ENCODE peak calls at places on chromosomes 12 and 14, in eight cellular contexts. G, E, J, F, B, H, A and P are unnamed samples.

GRCh38 chr12:105279460-105280056 is 43.6 kb upstream of the APPL2 start:
- DNase-seq in A (no peak), J (no peak), G (peak; percentile 5), B (no peak), H (no peak), E (no peak), F (peak; percentile 21), P (no peak)

GRCh38 chr12:59723520-59723919 is 127.7 kb downstream of the SLC16A7 start:
- DNase-seq in G (no peak), A (no peak), E (no peak), B (no peak), J (no peak), F (no peak), H (no peak), P (no peak)

GRCh38 chr12:88870000-88870737 is 289.9 kb upstream of the KITLG start:
- DNase-seq in B (no peak), F (no peak), E (no peak), G (no peak), J (no peak), H (no peak), A (no peak), P (no peak)

GRCh38 chr14:20578325-20578724 is 9.5 kb downstream of the RNASE11 start:
- DNase-seq in H (no peak), F (no peak), B (no peak), A (no peak), J (no peak), G (no peak), E (no peak), P (no peak)

GRCh38 chr12:48004039-48004940 is at the start of gene COL2A1:
- DNase-seq in F (no peak), G (no peak), A (no peak), J (no peak), H (peak; percentile 27), E (no peak), B (peak; percentile 35), P (no peak)

GRCh38 chr14:74395094-74395493 is 30.9 kb downstream of the SYNDIG1L start:
- DNase-seq in H (no peak), G (no peak), E (no peak), A (no peak), F (no peak), J (no peak), B (no peak), P (no peak)

GRCh38 chr12:29807125-29807524 is 23.4 kb upstream of the TMTC1 start:
- DNase-seq in E (no peak), F (peak; percentile 51), A (no peak), J (no peak), G (no peak), H (peak; percentile 84), B (no peak), P (no peak)

GRCh38 chr12:20557076-20557475 is 138.1 kb upstream of the SLCO1C1 start:
- DNase-seq in J (no peak), E (no peak), H (no peak), G (no peak), A (no peak), B (no peak), F (no peak), P (no peak)

GRCh38 chr12:6036509-6036908 is 88.0 kb downstream of the VWF start:
- DNase-seq in E (no peak), A (peak; percentile 21), H (no peak), B (no peak), F (no peak), J (no peak), G (no peak), P (no peak)

GRCh38 chr12:6034596-6034995 is 89.5 kb upstream of the ANO2 start:
- DNase-seq in F (no peak), E (no peak), H (no peak), B (no peak), G (no peak), A (peak; percentile 25), J (no peak), P (no peak)

GRCh38 chr12:6037459-6037858 is 87.0 kb downstream of the VWF start:
- DNase-seq in A (peak; percentile 61), B (no peak), H (no peak), G (no peak), F (no peak), E (no peak), J (no peak), P (no peak)

GRCh38 chr12:6039894-6040601 is 84.4 kb downstream of the VWF start:
- DNase-seq in J (peak; percentile 44), A (peak; percentile 69), F (peak; percentile 59), B (peak; percentile 72), G (peak; percentile 29), H (peak; percentile 74), E (no peak), P (no peak)

GRCh38 chr12:6038160-6038559 is 86.3 kb downstream of the VWF start:
- DNase-seq in H (peak; percentile 79), J (no peak), B (peak; percentile 77), A (peak; percentile 64), G (no peak), E (no peak), F (peak; percentile 78), P (no peak)
- TF ChIP-seq CTCF in H (peak; percentile 81), J (peak; percentile 18), B (peak; percentile 65), A (peak; percentile 6), G (peak; percentile 36), E (peak; percentile 66), F (peak; percentile 94), P (peak; percentile 55)

DNA sequence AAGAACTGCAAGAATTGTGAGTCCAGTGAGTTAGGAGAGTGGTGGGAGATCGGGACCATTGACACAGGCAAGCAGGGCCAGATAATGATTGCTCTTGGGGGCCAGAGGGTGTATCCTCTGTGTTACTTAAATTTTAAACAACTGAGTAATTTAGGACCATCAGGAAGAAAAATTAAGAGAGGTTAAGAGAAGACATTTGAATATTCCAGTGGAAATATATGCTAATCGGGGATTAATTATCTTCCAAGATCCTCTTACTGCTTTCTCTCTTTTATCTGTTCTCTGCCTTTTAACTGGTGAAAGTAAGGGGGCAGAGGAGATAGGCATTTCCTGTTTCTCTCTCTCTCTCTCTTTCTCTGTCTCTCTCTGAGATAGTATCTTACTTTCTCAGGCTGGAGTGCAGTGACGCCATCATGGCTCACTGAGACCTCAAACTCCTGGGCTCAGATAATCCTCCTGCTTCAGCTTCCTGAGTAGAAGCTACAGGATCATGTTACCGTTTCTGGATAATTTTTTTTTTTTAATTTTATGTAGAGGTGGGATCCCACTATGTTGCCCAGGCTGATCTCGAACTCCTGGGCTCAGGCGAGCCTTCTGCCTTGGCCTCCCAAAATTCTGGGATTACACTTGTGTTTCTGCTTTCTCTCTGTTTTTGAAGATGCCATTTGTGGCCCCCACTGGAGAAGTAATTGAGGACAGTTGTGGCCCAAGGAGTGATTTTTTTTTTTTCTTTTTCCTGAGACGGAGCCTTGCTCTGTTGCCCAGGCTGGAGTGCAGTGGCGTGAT is 85.1 kb downstream of the DIP2B start:
- DNase-seq in G (peak; percentile 4), H (peak; percentile 87), F (peak; percentile 92), J (no peak), E (no peak), B (no peak), A (no peak), P (no peak)
- H3K27ac ChIP-seq in G (no peak overlapping the region), H (peak overlapping the region; percentile 87), F (peak overlapping the region; percentile 53), J (no peak overlapping the region), E (no peak overlapping the region), B (no peak overlapping the region), A (no peak overlapping the region), P (peak overlapping the region; percentile 57)

GRCh38 chr12:103757248-103757647 is 83.8 kb downstream of the NT5DC3 start:
- DNase-seq in B (no peak), G (no peak), H (no peak), A (no peak), J (no peak), E (no peak), F (no peak), P (no peak)

GRCh38 chr12:103756443-103756842 is 84.6 kb downstream of the NT5DC3 start:
- DNase-seq in A (no peak), G (no peak), H (no peak), J (no peak), B (no peak), E (no peak), F (no peak), P (no peak)

GRCh38 chr12:103762473-103762872 is 78.6 kb downstream of the NT5DC3 start:
- DNase-seq in A (no peak), H (no peak), F (no peak), G (no peak), E (no peak), B (no peak), J (no peak), P (no peak)

GRCh38 chr12:103755425-103755824 is 85.6 kb downstream of the NT5DC3 start:
- DNase-seq in A (no peak), H (no peak), E (no peak), G (no peak), F (no peak), B (no peak), J (no peak), P (no peak)

GRCh38 chr12:103758310-103759089 is 82.5 kb downstream of the NT5DC3 start:
- DNase-seq in B (no peak), J (no peak), H (no peak), A (no peak), F (no peak), E (no peak), G (no peak), P (no peak)
- TF ChIP-seq CTCF in B (no peak), J (no peak), H (no peak), A (no peak), F (no peak), E (no peak), G (no peak), P (no peak)

GRCh38 chr12:76083761-76084276 is 666 bp downstream of the NAP1L1 start:
- DNase-seq in B (peak; percentile 75), A (peak; percentile 79), H (peak; percentile 65), J (peak; percentile 40), G (peak; percentile 74), E (peak; percentile 66), F (peak; percentile 49), P (peak; percentile 63)

GRCh38 chr12:76083246-76083735 is 1.2 kb downstream of the NAP1L1 start:
- DNase-seq in G (no peak), B (no peak), A (no peak), J (no peak), E (no peak), F (no peak), H (no peak), P (no peak)

GRCh38 chr12:76084277-76085158 is at the start of gene NAP1L1:
- DNase-seq in G (peak; percentile 94), E (peak; percentile 99), A (peak; percentile 99), F (peak; percentile 98), H (peak; percentile 98), J (peak; percentile 98), B (peak; percentile 95), P (peak; percentile 98)

GRCh38 chr12:76081909-76082308 is 2.6 kb downstream of the NAP1L1 start:
- DNase-seq in A (no peak), H (no peak), B (no peak), J (no peak), G (no peak), F (no peak), E (no peak), P (no peak)

DNA sequence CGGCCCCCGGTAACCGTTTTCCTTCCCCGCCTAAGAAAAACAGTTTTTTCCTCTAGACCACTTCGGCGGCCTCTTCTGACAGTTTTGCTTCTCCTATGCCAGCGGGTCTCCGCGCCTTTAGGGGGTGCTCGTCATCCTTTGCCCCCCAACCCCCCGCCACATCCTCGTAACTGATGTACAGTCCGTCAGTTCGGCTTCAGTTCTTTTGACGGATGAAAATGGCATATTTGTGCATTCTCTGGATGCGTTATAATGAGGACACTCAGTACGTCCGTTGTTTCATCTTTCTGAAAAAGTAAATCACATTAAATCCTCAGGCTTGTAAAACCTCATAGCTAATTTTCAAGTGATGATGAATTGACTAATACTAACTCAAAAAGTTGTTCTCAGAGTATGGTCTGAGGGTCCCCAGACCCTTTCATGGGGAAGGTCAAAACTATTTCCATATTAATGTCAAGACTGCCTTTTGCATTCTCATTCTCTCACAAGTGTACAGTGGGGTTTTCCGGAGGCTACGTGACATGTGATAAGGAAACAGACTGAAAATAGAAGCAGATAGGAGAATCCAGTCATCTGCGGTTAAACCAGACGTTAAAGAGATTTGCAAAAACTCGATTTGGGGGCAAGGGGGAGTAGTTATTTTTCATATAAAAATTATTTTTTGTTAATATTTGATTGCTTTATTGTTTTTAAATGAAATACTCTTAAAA is 829 bp upstream of the NAP1L1 start:
- DNase-seq in E (no peak), J (no peak), B (no peak), F (peak; percentile 78), H (no peak), G (peak; percentile 52), A (no peak), P (no peak)
- H3K27ac ChIP-seq in E (peak overlapping the region; percentile 99), J (peak overlapping the region; percentile 98), B (peak overlapping the region; percentile 99), F (peak overlapping the region; percentile 97), H (no peak overlapping the region), G (peak overlapping the region; percentile 99), A (peak overlapping the region; percentile 99), P (peak overlapping the region; percentile 89)